ENCODE peak calls at places on chromosomes 16 and 17, in ten cellular contexts. One of them, this sample, is unnamed.

GRCh38 chr17:75473246-75473645 is 16.8 kb downstream of the TMEM94 start:
- DNase-seq in hypothalamus: no peak
- DNase-seq in effector CD4-positive, alpha-beta T cell: no peak
- DNase-seq in anterior cingulate cortex: peak
- DNase-seq in T-helper 17 cell: no peak
- DNase-seq in HCT116: no peak
- DNase-seq in GM12865: no peak
- DNase-seq in T-helper 2 cell treated with Interferon-gamma antibody and Interleukin-4, amounts not matched to agents 5 μg/mL and 100 μg/mL, for 36 hours: no peak
- DNase-seq in midbrain: peak
- DNase-seq in stimulated activated CD8-positive, alpha-beta memory T cell treated with anti-CD3 and anti-CD28 coated beads, Interleukin-2, amount 100 ng/mL, for 48 hours: no peak
- DNase-seq in this sample: no peak

GRCh38 chr17:48605991-48606891 is 1.5 kb upstream of the HOXB6 start:
- DNase-seq in hypothalamus: no peak
- DNase-seq in effector CD4-positive, alpha-beta T cell: no peak
- DNase-seq in anterior cingulate cortex: no peak
- DNase-seq in T-helper 17 cell: no peak
- DNase-seq in HCT116: no peak
- DNase-seq in GM12865: no peak
- DNase-seq in T-helper 2 cell treated with Interferon-gamma antibody and Interleukin-4, amounts not matched to agents 5 μg/mL and 100 μg/mL, for 36 hours: no peak
- DNase-seq in midbrain: no peak
- DNase-seq in stimulated activated CD8-positive, alpha-beta memory T cell treated with anti-CD3 and anti-CD28 coated beads, Interleukin-2, amount 100 ng/mL, for 48 hours: no peak
- DNase-seq in this sample: no peak

GRCh38 chr16:88453217-88453531 is at the start of gene ZFPM1:
- DNase-seq in hypothalamus: no peak
- DNase-seq in effector CD4-positive, alpha-beta T cell: no peak
- DNase-seq in anterior cingulate cortex: no peak
- DNase-seq in T-helper 17 cell: no peak
- DNase-seq in HCT116: no peak
- DNase-seq in GM12865: no peak
- DNase-seq in T-helper 2 cell treated with Interferon-gamma antibody and Interleukin-4, amounts not matched to agents 5 μg/mL and 100 μg/mL, for 36 hours: no peak
- DNase-seq in midbrain: no peak
- DNase-seq in stimulated activated CD8-positive, alpha-beta memory T cell treated with anti-CD3 and anti-CD28 coated beads, Interleukin-2, amount 100 ng/mL, for 48 hours: no peak
- DNase-seq in this sample: no peak

GRCh38 chr17:27355419-27355818 is 61.5 kb downstream of the WSB1 start:
- DNase-seq in hypothalamus: no peak
- DNase-seq in effector CD4-positive, alpha-beta T cell: no peak
- DNase-seq in anterior cingulate cortex: no peak
- DNase-seq in T-helper 17 cell: no peak
- DNase-seq in HCT116: no peak
- DNase-seq in GM12865: no peak
- DNase-seq in T-helper 2 cell treated with Interferon-gamma antibody and Interleukin-4, amounts not matched to agents 5 μg/mL and 100 μg/mL, for 36 hours: no peak
- DNase-seq in midbrain: no peak
- DNase-seq in stimulated activated CD8-positive, alpha-beta memory T cell treated with anti-CD3 and anti-CD28 coated beads, Interleukin-2, amount 100 ng/mL, for 48 hours: no peak
- DNase-seq in this sample: no peak

GRCh38 chr16:24975428-24975889 is 39.7 kb downstream of the ARHGAP17 start:
- DNase-seq in hypothalamus: no peak
- DNase-seq in effector CD4-positive, alpha-beta T cell: no peak
- DNase-seq in anterior cingulate cortex: no peak
- DNase-seq in T-helper 17 cell: no peak
- DNase-seq in HCT116: no peak
- DNase-seq in GM12865: peak
- DNase-seq in T-helper 2 cell treated with Interferon-gamma antibody and Interleukin-4, amounts not matched to agents 5 μg/mL and 100 μg/mL, for 36 hours: no peak
- DNase-seq in midbrain: no peak
- DNase-seq in stimulated activated CD8-positive, alpha-beta memory T cell treated with anti-CD3 and anti-CD28 coated beads, Interleukin-2, amount 100 ng/mL, for 48 hours: no peak
- DNase-seq in this sample: no peak

GRCh38 chr16:70454221-70455034 is at the start of gene FCSK:
- DNase-seq in hypothalamus: peak
- DNase-seq in effector CD4-positive, alpha-beta T cell: peak
- DNase-seq in anterior cingulate cortex: peak
- DNase-seq in T-helper 17 cell: peak
- DNase-seq in HCT116: peak
- DNase-seq in GM12865: peak
- DNase-seq in T-helper 2 cell treated with Interferon-gamma antibody and Interleukin-4, amounts not matched to agents 5 μg/mL and 100 μg/mL, for 36 hours: peak
- DNase-seq in midbrain: peak
- DNase-seq in stimulated activated CD8-positive, alpha-beta memory T cell treated with anti-CD3 and anti-CD28 coated beads, Interleukin-2, amount 100 ng/mL, for 48 hours: peak
- DNase-seq in this sample: peak

GRCh38 chr16:68300736-68301459 is 9.8 kb downstream of the SLC7A6OS start:
- DNase-seq in hypothalamus: no peak
- DNase-seq in effector CD4-positive, alpha-beta T cell: no peak
- DNase-seq in anterior cingulate cortex: no peak
- DNase-seq in T-helper 17 cell: no peak
- DNase-seq in HCT116: no peak
- DNase-seq in GM12865: no peak
- DNase-seq in T-helper 2 cell treated with Interferon-gamma antibody and Interleukin-4, amounts not matched to agents 5 μg/mL and 100 μg/mL, for 36 hours: no peak
- DNase-seq in midbrain: no peak
- DNase-seq in stimulated activated CD8-positive, alpha-beta memory T cell treated with anti-CD3 and anti-CD28 coated beads, Interleukin-2, amount 100 ng/mL, for 48 hours: no peak
- DNase-seq in this sample: no peak

GRCh38 chr17:37490022-37490587 is 414 bp downstream of the DUSP14 start:
- DNase-seq in hypothalamus: no peak
- DNase-seq in effector CD4-positive, alpha-beta T cell: peak
- DNase-seq in anterior cingulate cortex: peak
- DNase-seq in T-helper 17 cell: peak
- DNase-seq in HCT116: no peak
- DNase-seq in GM12865: peak
- DNase-seq in T-helper 2 cell treated with Interferon-gamma antibody and Interleukin-4, amounts not matched to agents 5 μg/mL and 100 μg/mL, for 36 hours: peak
- DNase-seq in midbrain: no peak
- DNase-seq in stimulated activated CD8-positive, alpha-beta memory T cell treated with anti-CD3 and anti-CD28 coated beads, Interleukin-2, amount 100 ng/mL, for 48 hours: peak
- DNase-seq in this sample: peak

GRCh38 chr17:2303278-2304188 is at the start of the genes SMG6 and SRR:
- DNase-seq in hypothalamus: peak
- DNase-seq in effector CD4-positive, alpha-beta T cell: peak
- DNase-seq in anterior cingulate cortex: peak
- DNase-seq in T-helper 17 cell: peak
- DNase-seq in HCT116: peak
- DNase-seq in GM12865: peak
- DNase-seq in T-helper 2 cell treated with Interferon-gamma antibody and Interleukin-4, amounts not matched to agents 5 μg/mL and 100 μg/mL, for 36 hours: peak
- DNase-seq in midbrain: peak
- DNase-seq in stimulated activated CD8-positive, alpha-beta memory T cell treated with anti-CD3 and anti-CD28 coated beads, Interleukin-2, amount 100 ng/mL, for 48 hours: peak
- DNase-seq in this sample: peak

GRCh38 chr17:82963104-82963950 is 116.1 kb upstream of the METRNL start:
- DNase-seq in hypothalamus: no peak
- DNase-seq in effector CD4-positive, alpha-beta T cell: no peak
- DNase-seq in anterior cingulate cortex: peak
- DNase-seq in T-helper 17 cell: no peak
- DNase-seq in HCT116: no peak
- DNase-seq in GM12865: peak
- DNase-seq in T-helper 2 cell treated with Interferon-gamma antibody and Interleukin-4, amounts not matched to agents 5 μg/mL and 100 μg/mL, for 36 hours: peak
- DNase-seq in midbrain: peak
- DNase-seq in stimulated activated CD8-positive, alpha-beta memory T cell treated with anti-CD3 and anti-CD28 coated beads, Interleukin-2, amount 100 ng/mL, for 48 hours: peak
- DNase-seq in this sample: no peak

GRCh38 chr16:60558936-60559335 is 1477.3 kb downstream of the CDH8 start:
- DNase-seq in hypothalamus: no peak
- DNase-seq in effector CD4-positive, alpha-beta T cell: no peak
- DNase-seq in anterior cingulate cortex: no peak
- DNase-seq in T-helper 17 cell: no peak
- DNase-seq in HCT116: no peak
- DNase-seq in GM12865: no peak
- DNase-seq in T-helper 2 cell treated with Interferon-gamma antibody and Interleukin-4, amounts not matched to agents 5 μg/mL and 100 μg/mL, for 36 hours: no peak
- DNase-seq in midbrain: no peak
- DNase-seq in stimulated activated CD8-positive, alpha-beta memory T cell treated with anti-CD3 and anti-CD28 coated beads, Interleukin-2, amount 100 ng/mL, for 48 hours: no peak
- DNase-seq in this sample: no peak

GRCh38 chr17:41496803-41497484 is 7.2 kb upstream of the KRT36 start:
- DNase-seq in hypothalamus: no peak
- DNase-seq in effector CD4-positive, alpha-beta T cell: no peak
- DNase-seq in anterior cingulate cortex: peak
- DNase-seq in T-helper 17 cell: peak
- DNase-seq in HCT116: peak
- DNase-seq in GM12865: peak
- DNase-seq in T-helper 2 cell treated with Interferon-gamma antibody and Interleukin-4, amounts not matched to agents 5 μg/mL and 100 μg/mL, for 36 hours: peak
- DNase-seq in midbrain: no peak
- DNase-seq in stimulated activated CD8-positive, alpha-beta memory T cell treated with anti-CD3 and anti-CD28 coated beads, Interleukin-2, amount 100 ng/mL, for 48 hours: peak
- DNase-seq in this sample: peak

GRCh38 chr16:48361012-48361411 is 24.2 kb downstream of the SIAH1 start:
- DNase-seq in hypothalamus: no peak
- DNase-seq in effector CD4-positive, alpha-beta T cell: no peak
- DNase-seq in anterior cingulate cortex: no peak
- DNase-seq in T-helper 17 cell: no peak
- DNase-seq in HCT116: no peak
- DNase-seq in GM12865: peak
- DNase-seq in T-helper 2 cell treated with Interferon-gamma antibody and Interleukin-4, amounts not matched to agents 5 μg/mL and 100 μg/mL, for 36 hours: no peak
- DNase-seq in midbrain: no peak
- DNase-seq in stimulated activated CD8-positive, alpha-beta memory T cell treated with anti-CD3 and anti-CD28 coated beads, Interleukin-2, amount 100 ng/mL, for 48 hours: no peak
- DNase-seq in this sample: no peak

GRCh38 chr17:43467981-43468541 is 15.7 kb upstream of the DHX8 start:
- DNase-seq in hypothalamus: no peak
- DNase-seq in effector CD4-positive, alpha-beta T cell: no peak
- DNase-seq in anterior cingulate cortex: peak
- DNase-seq in T-helper 17 cell: no peak
- DNase-seq in HCT116: no peak
- DNase-seq in GM12865: no peak
- DNase-seq in T-helper 2 cell treated with Interferon-gamma antibody and Interleukin-4, amounts not matched to agents 5 μg/mL and 100 μg/mL, for 36 hours: no peak
- DNase-seq in midbrain: no peak
- DNase-seq in stimulated activated CD8-positive, alpha-beta memory T cell treated with anti-CD3 and anti-CD28 coated beads, Interleukin-2, amount 100 ng/mL, for 48 hours: no peak
- DNase-seq in this sample: no peak

GRCh38 chr17:80575057-80575875 is 30.6 kb downstream of the RPTOR start:
- DNase-seq in hypothalamus: no peak
- DNase-seq in effector CD4-positive, alpha-beta T cell: peak
- DNase-seq in anterior cingulate cortex: peak
- DNase-seq in T-helper 17 cell: peak
- DNase-seq in HCT116: peak
- DNase-seq in GM12865: peak
- DNase-seq in T-helper 2 cell treated with Interferon-gamma antibody and Interleukin-4, amounts not matched to agents 5 μg/mL and 100 μg/mL, for 36 hours: peak
- DNase-seq in midbrain: peak
- DNase-seq in stimulated activated CD8-positive, alpha-beta memory T cell treated with anti-CD3 and anti-CD28 coated beads, Interleukin-2, amount 100 ng/mL, for 48 hours: peak
- DNase-seq in this sample: peak

GRCh38 chr17:78664476-78665384 is 87.5 kb upstream of the DNAH17 start:
- DNase-seq in hypothalamus: no peak
- DNase-seq in effector CD4-positive, alpha-beta T cell: no peak
- DNase-seq in anterior cingulate cortex: no peak
- DNase-seq in T-helper 17 cell: no peak
- DNase-seq in HCT116: no peak
- DNase-seq in GM12865: no peak
- DNase-seq in T-helper 2 cell treated with Interferon-gamma antibody and Interleukin-4, amounts not matched to agents 5 μg/mL and 100 μg/mL, for 36 hours: no peak
- DNase-seq in midbrain: no peak
- DNase-seq in stimulated activated CD8-positive, alpha-beta memory T cell treated with anti-CD3 and anti-CD28 coated beads, Interleukin-2, amount 100 ng/mL, for 48 hours: no peak
- DNase-seq in this sample: no peak

GRCh38 chr16:54685682-54686081 is 245.0 kb upstream of the IRX5 start:
- DNase-seq in hypothalamus: no peak
- DNase-seq in effector CD4-positive, alpha-beta T cell: no peak
- DNase-seq in anterior cingulate cortex: no peak
- DNase-seq in T-helper 17 cell: no peak
- DNase-seq in HCT116: no peak
- DNase-seq in GM12865: no peak
- DNase-seq in T-helper 2 cell treated with Interferon-gamma antibody and Interleukin-4, amounts not matched to agents 5 μg/mL and 100 μg/mL, for 36 hours: no peak
- DNase-seq in midbrain: no peak
- DNase-seq in stimulated activated CD8-positive, alpha-beta memory T cell treated with anti-CD3 and anti-CD28 coated beads, Interleukin-2, amount 100 ng/mL, for 48 hours: no peak
- DNase-seq in this sample: no peak

GRCh38 chr17:9230346-9230745 is 209.0 kb downstream of the NTN1 start:
- DNase-seq in hypothalamus: no peak
- DNase-seq in effector CD4-positive, alpha-beta T cell: no peak
- DNase-seq in anterior cingulate cortex: no peak
- DNase-seq in T-helper 17 cell: no peak
- DNase-seq in HCT116: no peak
- DNase-seq in GM12865: no peak
- DNase-seq in T-helper 2 cell treated with Interferon-gamma antibody and Interleukin-4, amounts not matched to agents 5 μg/mL and 100 μg/mL, for 36 hours: no peak
- DNase-seq in midbrain: no peak
- DNase-seq in stimulated activated CD8-positive, alpha-beta memory T cell treated with anti-CD3 and anti-CD28 coated beads, Interleukin-2, amount 100 ng/mL, for 48 hours: no peak
- DNase-seq in this sample: no peak

This sample was measured in LoVo.